ENCODE peak calls at places on chromosomes 5 and 9, in nine cellular contexts. T is brain pericyte; O is activated CD8-positive, alpha-beta memory T cell treated with anti-CD3 and anti-CD28 coated beads, Interleukin-2, amount 50 U/mL, for 48 hours; V is naive thymus-derived CD8-positive, alpha-beta T cell; M is effector CD4-positive, alpha-beta T cell; B is AG08396; Y is HS-5; H is activated CD4-positive, alpha-beta T cell treated with anti-CD3 and anti-CD28 coated beads for 48 hours; E is MM.1S. X is an unnamed sample.

GRCh38 chr9:124263800-124264426 is 6.2 kb downstream of the NEK6 start:
- DNase-seq in H (no peak), B (no peak), M (no peak), O (no peak), Y (no peak), E (no peak), T (no peak), V (no peak), X (no peak)

GRCh38 chr9:132409828-132410528 is at the start of gene CFAP77:
- DNase-seq in B (peak; percentile 89), E (peak; percentile 53), V (no peak), O (peak; percentile 68), H (peak; percentile 48), Y (no peak), T (peak; percentile 29), M (peak; percentile 31), X (no peak)

GRCh38 chr9:128103589-128103962 is 24.0 kb downstream of the PTGES2 start:
- DNase-seq in H (peak; percentile 54), E (no peak), V (no peak), T (no peak), M (peak; percentile 20), Y (no peak), O (no peak), B (no peak), X (peak; percentile 83)

GRCh38 chr5:67166460-67166871 is 30.1 kb downstream of the CD180 start:
- DNase-seq in T (no peak), M (peak; percentile 39), H (peak; percentile 82), V (no peak), E (no peak), B (no peak), O (peak; percentile 84), Y (no peak), X (peak; percentile 94)

GRCh38 chr9:127555830-127556820 is 56.0 kb upstream of the STXBP1 start:
- DNase-seq in O (peak; percentile 80), H (peak; percentile 63), Y (peak; percentile 87), T (no peak), B (peak; percentile 91), M (peak; percentile 43), E (no peak), V (peak; percentile 20), X (peak; percentile 78)

GRCh38 chr5:156201793-156202388 is 125.1 kb upstream of the SGCD start:
- DNase-seq in E (no peak), M (no peak), B (peak; percentile 27), Y (peak; percentile 26), H (no peak), O (no peak), V (no peak), T (no peak), X (no peak)

GRCh38 chr9:87381050-87381711 is 116.5 kb upstream of the DAPK1 start:
- DNase-seq in B (no peak), E (no peak), M (no peak), V (no peak), O (no peak), Y (peak; percentile 46), T (no peak), H (no peak), X (no peak)

GRCh38 chr9:134630861-134631260 is 10.7 kb upstream of the COL5A1 start:
- DNase-seq in E (no peak), H (no peak), M (no peak), O (no peak), B (no peak), Y (no peak), T (no peak), V (no peak), X (no peak)

GRCh38 chr9:115088856-115089255 is 29.1 kb downstream of the TNC start:
- DNase-seq in Y (no peak), T (no peak), H (no peak), O (no peak), V (no peak), E (no peak), B (no peak), M (no peak), X (no peak)

GRCh38 chr9:136596630-136597031 is 50.8 kb upstream of the NOTCH1 start:
- DNase-seq in E (no peak), V (no peak), T (no peak), H (no peak), O (no peak), Y (no peak), B (no peak), M (no peak), X (no peak)

GRCh38 chr5:132747064-132747692 is at the start of gene CCNI2:
- DNase-seq in M (peak; percentile 57), V (peak; percentile 62), Y (no peak), O (peak; percentile 75), H (peak; percentile 60), T (no peak), E (no peak), B (no peak), X (no peak)

GRCh38 chr9:134619983-134620612 is 21.5 kb upstream of the COL5A1 start:
- DNase-seq in H (peak; percentile 0), Y (no peak), B (no peak), T (no peak), E (no peak), M (no peak), O (peak; percentile 34), V (no peak), X (no peak)

GRCh38 chr9:89941875-89942274 is 337.1 kb downstream of the GADD45G start:
- DNase-seq in B (peak; percentile 70), T (no peak), H (no peak), O (no peak), V (no peak), E (peak; percentile 41), M (no peak), Y (peak; percentile 74), X (no peak)

GRCh38 chr5:115165790-115166189 is 3.9 kb downstream of the TRIM36 start:
- DNase-seq in E (no peak), T (no peak), O (no peak), M (no peak), Y (no peak), V (no peak), H (no peak), B (no peak), X (no peak)

GRCh38 chr5:885529-885928 is 7.1 kb downstream of the BRD9 start:
- DNase-seq in T (no peak), Y (no peak), E (no peak), M (no peak), B (no peak), H (no peak), O (no peak), V (no peak), X (no peak)

GRCh38 chr5:146089287-146089686 is 16.1 kb downstream of the PLAC8L1 start:
- DNase-seq in T (no peak), H (no peak), M (no peak), V (no peak), B (no peak), Y (no peak), E (no peak), O (no peak), X (no peak)

GRCh38 chr9:89328064-89328463 is 9.8 kb downstream of the SECISBP2 start:
- DNase-seq in O (no peak), B (no peak), M (no peak), H (no peak), E (no peak), V (no peak), T (no peak), Y (no peak), X (no peak)

GRCh38 chr5:80184235-80185023 is 71.4 kb downstream of the SERINC5 start:
- DNase-seq in H (no peak), T (no peak), V (no peak), O (no peak), Y (no peak), M (no peak), B (no peak), E (no peak), X (no peak)

GRCh38 chr5:111551569-111552275 is 39.4 kb upstream of the STARD4 start:
- DNase-seq in B (no peak), V (no peak), M (no peak), Y (no peak), H (no peak), T (no peak), O (no peak), E (no peak), X (no peak)

GRCh38 chr9:114343471-114344187 is 14.0 kb downstream of the ORM2 start:
- DNase-seq in Y (no peak), O (no peak), H (no peak), M (no peak), B (no peak), T (no peak), E (no peak), V (no peak), X (no peak)

GRCh38 chr9:5897851-5898250 is 7.2 kb downstream of the MLANA start:
- DNase-seq in O (no peak), H (no peak), M (no peak), Y (no peak), V (no peak), E (no peak), B (no peak), T (no peak), X (no peak)

GRCh38 chr5:157444224-157444623 is 15.8 kb upstream of the NIPAL4 start:
- DNase-seq in T (no peak), E (no peak), H (no peak), B (no peak), M (no peak), V (no peak), Y (no peak), O (no peak), X (no peak)

GRCh38 chr5:161566081-161566480 is 19.6 kb upstream of the GABRB2 start:
- DNase-seq in O (no peak), T (no peak), B (no peak), V (no peak), H (no peak), E (no peak), Y (no peak), M (no peak), X (no peak)

GRCh38 chr9:75064307-75065025 is 23.5 kb downstream of the NMRK1 start:
- DNase-seq in Y (peak; percentile 25), V (no peak), O (no peak), B (peak; percentile 49), T (no peak), H (no peak), E (no peak), M (no peak), X (no peak)

GRCh38 chr9:85431396-85432102 is 310.2 kb downstream of the AGTPBP1 start:
- DNase-seq in H (no peak), B (no peak), T (no peak), O (no peak), Y (no peak), E (no peak), V (no peak), M (no peak), X (no peak)

GRCh38 chr9:136837146-136837855 is 5.0 kb upstream of the AJM1 start:
- DNase-seq in T (no peak), B (no peak), H (no peak), E (no peak), O (no peak), M (no peak), V (no peak), Y (no peak), X (no peak)

GRCh38 chr5:69512740-69513260 is 20.2 kb downstream of the OCLN start:
- DNase-seq in O (no peak), Y (peak; percentile 61), B (peak; percentile 45), H (no peak), T (no peak), M (no peak), E (no peak), V (no peak), X (no peak)

GRCh38 chr9:6827370-6827949 is 69.7 kb downstream of the KDM4C start:
- DNase-seq in E (peak; percentile 40), M (peak; percentile 8), V (peak; percentile 40), B (peak; percentile 31), T (no peak), O (no peak), Y (peak; percentile 16), H (peak; percentile 49), X (peak; percentile 51)

GRCh38 chr5:1540831-1541661 is 17.3 kb upstream of the LPCAT1 start:
- DNase-seq in E (no peak), H (no peak), V (no peak), B (no peak), M (no peak), O (peak; percentile 38), T (no peak), Y (no peak), X (no peak)

GRCh38 chr5:57429513-57430120 is 53.0 kb downstream of the ACTBL2 start:
- DNase-seq in E (no peak), V (no peak), O (no peak), B (no peak), Y (no peak), T (no peak), H (no peak), M (no peak), X (no peak)

GRCh38 chr9:134168731-134169130 is 4.4 kb upstream of the RNU6ATAC start:
- DNase-seq in M (no peak), O (no peak), H (peak; percentile 47), T (no peak), Y (no peak), V (no peak), B (no peak), E (no peak), X (no peak)

X was measured in DND-41.